ENCODE peak calls at places on chromosomes 2 and 18, in eight cellular contexts. One of them, this sample, is unnamed.

GRCh38 chr18:74790451-74790850 is 192.8 kb downstream of the ZNF407 start:
- DNase-seq in upper lobe of left lung: no peak
- DNase-seq in K562: no peak
- DNase-seq in A549: no peak
- DNase-seq in tibial nerve: no peak
- DNase-seq in heart left ventricle: no peak
- DNase-seq in body of pancreas: no peak
- DNase-seq in ovary: no peak
- DNase-seq in this sample: no peak

GRCh38 chr2:1501196-1501851 is 88.1 kb downstream of the TPO start:
- DNase-seq in K562: no peak
- DNase-seq in tibial nerve: no peak
- DNase-seq in heart left ventricle: no peak
- DNase-seq in upper lobe of left lung: peak
- DNase-seq in A549: no peak
- DNase-seq in ovary: no peak
- DNase-seq in body of pancreas: no peak
- DNase-seq in this sample: no peak

GRCh38 chr2:98822301-98823164 is 91.6 kb upstream of the MGAT4A start:
- DNase-seq in upper lobe of left lung: peak
- DNase-seq in ovary: no peak
- DNase-seq in tibial nerve: no peak
- DNase-seq in heart left ventricle: peak
- DNase-seq in body of pancreas: peak
- DNase-seq in K562: no peak
- DNase-seq in A549: no peak
- DNase-seq in this sample: no peak

GRCh38 chr2:119338826-119339561 is 27.6 kb downstream of the C2orf76 start:
- DNase-seq in tibial nerve: no peak
- DNase-seq in heart left ventricle: no peak
- DNase-seq in body of pancreas: peak
- DNase-seq in ovary: no peak
- DNase-seq in A549: no peak
- DNase-seq in upper lobe of left lung: no peak
- DNase-seq in K562: peak
- DNase-seq in this sample: no peak

GRCh38 chr2:41869542-41870256 is 178.1 kb upstream of the PKDCC start:
- DNase-seq in upper lobe of left lung: no peak
- DNase-seq in A549: peak
- DNase-seq in K562: peak
- DNase-seq in body of pancreas: peak
- DNase-seq in ovary: peak
- DNase-seq in tibial nerve: peak
- DNase-seq in heart left ventricle: peak
- DNase-seq in this sample: no peak

GRCh38 chr2:31996571-31997150 is 14.1 kb downstream of the MEMO1 start:
- DNase-seq in A549: no peak
- DNase-seq in tibial nerve: no peak
- DNase-seq in ovary: no peak
- DNase-seq in K562: no peak
- DNase-seq in body of pancreas: no peak
- DNase-seq in upper lobe of left lung: no peak
- DNase-seq in heart left ventricle: no peak
- DNase-seq in this sample: no peak

GRCh38 chr2:239625106-239625845 is 224.5 kb upstream of the HDAC4 start:
- DNase-seq in tibial nerve: no peak
- DNase-seq in upper lobe of left lung: no peak
- DNase-seq in heart left ventricle: no peak
- DNase-seq in ovary: no peak
- DNase-seq in A549: no peak
- DNase-seq in body of pancreas: no peak
- DNase-seq in K562: no peak
- DNase-seq in this sample: no peak

GRCh38 chr2:88599527-88599926 is 27.7 kb downstream of the EIF2AK3 start:
- DNase-seq in body of pancreas: no peak
- DNase-seq in K562: no peak
- DNase-seq in ovary: no peak
- DNase-seq in heart left ventricle: no peak
- DNase-seq in A549: no peak
- DNase-seq in tibial nerve: no peak
- DNase-seq in upper lobe of left lung: no peak
- DNase-seq in this sample: no peak

GRCh38 chr2:237697586-237698337 is 70.4 kb downstream of the LRRFIP1 start:
- DNase-seq in tibial nerve: no peak
- DNase-seq in upper lobe of left lung: no peak
- DNase-seq in body of pancreas: no peak
- DNase-seq in heart left ventricle: no peak
- DNase-seq in ovary: no peak
- DNase-seq in A549: no peak
- DNase-seq in K562: no peak
- DNase-seq in this sample: no peak

GRCh38 chr2:26724004-26724750 is 31.7 kb downstream of the KCNK3 start:
- DNase-seq in heart left ventricle: peak
- DNase-seq in body of pancreas: peak
- DNase-seq in A549: peak
- DNase-seq in tibial nerve: peak
- DNase-seq in K562: peak
- DNase-seq in upper lobe of left lung: peak
- DNase-seq in ovary: peak
- DNase-seq in this sample: no peak

GRCh38 chr2:42547446-42548295 is 20.8 kb upstream of the MTA3 start:
- DNase-seq in heart left ventricle: no peak
- DNase-seq in K562: no peak
- DNase-seq in upper lobe of left lung: no peak
- DNase-seq in body of pancreas: no peak
- DNase-seq in tibial nerve: no peak
- DNase-seq in ovary: no peak
- DNase-seq in A549: no peak
- DNase-seq in this sample: no peak

GRCh38 chr2:159637988-159638501 is 21.7 kb upstream of the BAZ2B start:
- DNase-seq in tibial nerve: no peak
- DNase-seq in body of pancreas: no peak
- DNase-seq in upper lobe of left lung: no peak
- DNase-seq in ovary: no peak
- DNase-seq in A549: no peak
- DNase-seq in heart left ventricle: no peak
- DNase-seq in K562: no peak
- DNase-seq in this sample: no peak

GRCh38 chr2:235970204-235971040 is 197.8 kb downstream of the GBX2 start:
- DNase-seq in tibial nerve: no peak
- DNase-seq in K562: no peak
- DNase-seq in upper lobe of left lung: no peak
- DNase-seq in A549: no peak
- DNase-seq in ovary: no peak
- DNase-seq in heart left ventricle: no peak
- DNase-seq in body of pancreas: no peak
- DNase-seq in this sample: no peak

GRCh38 chr2:27961997-27962396 is 71.5 kb downstream of the BABAM2 start:
- DNase-seq in tibial nerve: no peak
- DNase-seq in K562: no peak
- DNase-seq in body of pancreas: no peak
- DNase-seq in ovary: no peak
- DNase-seq in upper lobe of left lung: no peak
- DNase-seq in heart left ventricle: no peak
- DNase-seq in A549: no peak
- DNase-seq in this sample: no peak

GRCh38 chr18:48962857-48963554 is 12.2 kb upstream of the SMAD7 start:
- DNase-seq in body of pancreas: no peak
- DNase-seq in tibial nerve: no peak
- DNase-seq in K562: no peak
- DNase-seq in heart left ventricle: no peak
- DNase-seq in ovary: no peak
- DNase-seq in A549: no peak
- DNase-seq in upper lobe of left lung: no peak
- DNase-seq in this sample: no peak

GRCh38 chr2:34242741-34243123 is 643.6 kb upstream of the FAM98A start:
- DNase-seq in upper lobe of left lung: no peak
- DNase-seq in K562: no peak
- DNase-seq in heart left ventricle: no peak
- DNase-seq in body of pancreas: peak
- DNase-seq in tibial nerve: no peak
- DNase-seq in ovary: no peak
- DNase-seq in A549: no peak
- DNase-seq in this sample: no peak

GRCh38 chr18:48820483-48821250 is 130.1 kb downstream of the SMAD7 start:
- DNase-seq in heart left ventricle: peak
- DNase-seq in A549: no peak
- DNase-seq in body of pancreas: peak
- DNase-seq in K562: no peak
- DNase-seq in upper lobe of left lung: no peak
- DNase-seq in tibial nerve: no peak
- DNase-seq in ovary: peak
- DNase-seq in this sample: no peak

GRCh38 chr2:226644342-226644957 is 155.2 kb downstream of the IRS1 start:
- DNase-seq in body of pancreas: no peak
- DNase-seq in heart left ventricle: peak
- DNase-seq in ovary: no peak
- DNase-seq in A549: no peak
- DNase-seq in tibial nerve: no peak
- DNase-seq in upper lobe of left lung: no peak
- DNase-seq in K562: no peak
- DNase-seq in this sample: no peak

GRCh38 chr2:234241656-234242445 is 191.3 kb downstream of the SPP2 start:
- DNase-seq in heart left ventricle: no peak
- DNase-seq in K562: no peak
- DNase-seq in body of pancreas: no peak
- DNase-seq in ovary: no peak
- DNase-seq in A549: peak
- DNase-seq in upper lobe of left lung: no peak
- DNase-seq in tibial nerve: no peak
- DNase-seq in this sample: no peak

GRCh38 chr2:184680825-184681224 is 82.5 kb downstream of the ZNF804A start:
- DNase-seq in tibial nerve: no peak
- DNase-seq in A549: no peak
- DNase-seq in body of pancreas: no peak
- DNase-seq in upper lobe of left lung: peak
- DNase-seq in K562: no peak
- DNase-seq in ovary: no peak
- DNase-seq in heart left ventricle: no peak
- DNase-seq in this sample: no peak
- TF ChIP-seq POLR2A in tibial nerve: no peak
- TF ChIP-seq POLR2A in A549: no peak
- TF ChIP-seq POLR2A in body of pancreas: no peak
- TF ChIP-seq POLR2A in upper lobe of left lung: no peak
- TF ChIP-seq POLR2A in K562: no peak
- TF ChIP-seq POLR2A in ovary: no peak
- TF ChIP-seq POLR2A in heart left ventricle: no peak
- TF ChIP-seq POLR2A in this sample: no peak

GRCh38 chr2:9754532-9754887 is 88.8 kb upstream of the TAF1B start:
- DNase-seq in body of pancreas: no peak
- DNase-seq in heart left ventricle: no peak
- DNase-seq in tibial nerve: no peak
- DNase-seq in upper lobe of left lung: no peak
- DNase-seq in A549: no peak
- DNase-seq in ovary: no peak
- DNase-seq in K562: no peak
- DNase-seq in this sample: no peak

GRCh38 chr2:9753276-9753600 is 90.0 kb upstream of the TAF1B start:
- DNase-seq in K562: peak
- DNase-seq in body of pancreas: peak
- DNase-seq in ovary: no peak
- DNase-seq in tibial nerve: peak
- DNase-seq in A549: peak
- DNase-seq in upper lobe of left lung: no peak
- DNase-seq in heart left ventricle: peak
- DNase-seq in this sample: no peak

GRCh38 chr2:9755638-9756037 is 87.6 kb upstream of the TAF1B start:
- DNase-seq in upper lobe of left lung: no peak
- DNase-seq in tibial nerve: no peak
- DNase-seq in K562: no peak
- DNase-seq in A549: no peak
- DNase-seq in ovary: no peak
- DNase-seq in heart left ventricle: no peak
- DNase-seq in body of pancreas: no peak
- DNase-seq in this sample: no peak

GRCh38 chr2:9752441-9753275 is 90.6 kb upstream of the TAF1B start:
- DNase-seq in upper lobe of left lung: peak
- DNase-seq in ovary: no peak
- DNase-seq in heart left ventricle: no peak
- DNase-seq in A549: peak
- DNase-seq in body of pancreas: peak
- DNase-seq in tibial nerve: no peak
- DNase-seq in K562: peak
- DNase-seq in this sample: no peak

GRCh38 chr2:9753665-9754531 is 89.4 kb upstream of the TAF1B start:
- DNase-seq in tibial nerve: no peak
- DNase-seq in body of pancreas: no peak
- DNase-seq in upper lobe of left lung: peak
- DNase-seq in K562: no peak
- DNase-seq in heart left ventricle: no peak
- DNase-seq in ovary: no peak
- DNase-seq in A549: no peak
- DNase-seq in this sample: no peak
- TF ChIP-seq POLR2A in tibial nerve: no peak
- TF ChIP-seq POLR2A in body of pancreas: no peak
- TF ChIP-seq POLR2A in upper lobe of left lung: no peak
- TF ChIP-seq POLR2A in K562: no peak
- TF ChIP-seq POLR2A in heart left ventricle: no peak
- TF ChIP-seq POLR2A in ovary: no peak
- TF ChIP-seq POLR2A in A549: no peak
- TF ChIP-seq POLR2A in this sample: peak

GRCh38 chr18:58862851-58863538 is 1.7 kb upstream of the ZNF532 start:
- DNase-seq in upper lobe of left lung: peak
- DNase-seq in A549: peak
- DNase-seq in tibial nerve: no peak
- DNase-seq in K562: no peak
- DNase-seq in ovary: peak
- DNase-seq in body of pancreas: no peak
- DNase-seq in heart left ventricle: peak
- DNase-seq in this sample: no peak
- TF ChIP-seq POLR2A in upper lobe of left lung: no peak
- TF ChIP-seq POLR2A in A549: no peak
- TF ChIP-seq POLR2A in tibial nerve: no peak
- TF ChIP-seq POLR2A in K562: no peak
- TF ChIP-seq POLR2A in ovary: no peak
- TF ChIP-seq POLR2A in body of pancreas: no peak
- TF ChIP-seq POLR2A in heart left ventricle: no peak
- TF ChIP-seq POLR2A in this sample: no peak

DNA sequence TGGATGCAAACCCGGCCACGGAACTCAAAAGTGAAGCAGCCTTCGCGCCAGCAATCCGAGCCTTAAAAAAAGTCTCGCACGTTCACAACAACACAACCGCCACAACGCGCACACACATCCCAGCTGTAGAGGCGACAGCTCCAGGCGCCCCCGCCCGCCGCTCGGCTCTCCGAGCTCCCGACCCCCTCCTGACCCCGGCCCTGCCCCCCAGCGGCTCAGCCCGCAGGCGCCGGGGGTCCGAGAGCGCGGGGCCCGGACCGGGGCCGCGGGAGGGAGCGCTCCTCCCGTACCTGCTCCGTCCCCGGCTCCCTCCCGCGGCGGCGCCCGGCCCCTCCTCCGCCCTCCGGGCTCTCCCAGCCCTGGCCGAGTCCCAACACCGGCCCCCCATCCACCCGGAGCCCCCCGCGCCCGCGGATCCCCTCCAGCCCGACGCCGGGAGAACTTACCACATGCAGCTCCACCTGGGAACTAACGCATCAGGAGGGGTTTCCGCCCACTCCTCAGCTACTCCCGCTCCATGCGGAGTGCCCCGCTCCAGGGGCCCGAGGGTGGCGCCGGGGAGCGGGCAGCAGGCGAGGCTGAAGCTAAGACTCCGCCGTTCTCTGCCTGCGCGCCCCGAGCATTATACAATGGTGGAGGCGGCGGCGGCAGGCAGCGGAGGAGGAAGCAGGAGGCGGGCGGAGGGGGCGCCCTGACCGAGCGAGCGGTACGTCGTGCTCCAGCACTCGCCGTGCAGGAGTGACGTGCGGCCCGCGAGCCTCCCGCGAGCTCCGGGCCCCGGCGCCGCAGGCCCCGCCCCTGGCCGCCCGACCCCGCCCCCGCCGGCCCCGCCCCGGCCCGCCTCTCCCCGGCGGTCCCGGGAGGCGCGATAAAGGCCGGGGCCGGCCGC is at the start of gene SERTAD2:
- DNase-seq in upper lobe of left lung: peak
- DNase-seq in A549: peak
- DNase-seq in K562: peak
- DNase-seq in body of pancreas: peak
- DNase-seq in heart left ventricle: peak
- DNase-seq in ovary: peak
- DNase-seq in tibial nerve: peak
- DNase-seq in this sample: peak
- TF ChIP-seq POLR2A in upper lobe of left lung: peak
- TF ChIP-seq POLR2A in A549: peak
- TF ChIP-seq POLR2A in K562: peak
- TF ChIP-seq POLR2A in body of pancreas: peak
- TF ChIP-seq POLR2A in heart left ventricle: peak
- TF ChIP-seq POLR2A in ovary: peak
- TF ChIP-seq POLR2A in tibial nerve: peak
- TF ChIP-seq POLR2A in this sample: peak